ENCODE peak calls at places on chromosomes 12 and 14, in five cellular contexts. J, Y, O, B and V are unnamed samples.

GRCh38 chr12:11081987-11082386 is 10.1 kb downstream of the TAS2R43 start:
- DNase-seq in B (no peak), Y (no peak), J (no peak), O (no peak), V (no peak)

GRCh38 chr12:19440916-19441315 is 1.6 kb downstream of the AEBP2 start:
- DNase-seq in B (no peak), J (no peak), O (no peak), Y (no peak), V (no peak)

GRCh38 chr12:13278249-13278787 is 81.8 kb downstream of the EMP1 start:
- DNase-seq in B (peak), O (peak), Y (peak), J (peak), V (peak)

GRCh38 chr12:67826946-67827719 is 162.1 kb upstream of the IFNG-AS1 start:
- DNase-seq in O (no peak), J (no peak), Y (no peak), B (no peak), V (no peak)

GRCh38 chr12:79886917-79887519 is 47.9 kb downstream of the PPP1R12A start:
- DNase-seq in B (no peak), J (no peak), Y (no peak), O (no peak), V (peak)

GRCh38 chr12:85445060-85445938 is 165.3 kb downstream of the ALX1 start:
- DNase-seq in B (no peak), O (no peak), Y (no peak), J (no peak), V (no peak)

GRCh38 chr12:50569876-50570275 is 65.1 kb downstream of the DIP2B start:
- DNase-seq in J (no peak), Y (no peak), O (no peak), B (no peak), V (no peak)

GRCh38 chr12:55822228-55822627 is 4.4 kb downstream of the ORMDL2 start:
- DNase-seq in J (no peak), Y (no peak), B (no peak), O (no peak), V (no peak)

GRCh38 chr14:61403411-61403810 is 82.0 kb downstream of the PRKCH start:
- DNase-seq in Y (no peak), O (no peak), B (no peak), J (no peak), V (no peak)

GRCh38 chr12:108826115-108826806 is 31.1 kb downstream of the SSH1 start:
- DNase-seq in Y (no peak), J (no peak), O (peak), B (peak), V (peak)

GRCh38 chr12:105601158-105601557 is 270.7 kb downstream of the C12orf75 start:
- DNase-seq in J (no peak), B (no peak), O (no peak), Y (no peak), V (no peak)

GRCh38 chr12:10528150-10528953 is 22.7 kb downstream of the EIF2S3B start:
- DNase-seq in J (no peak), Y (no peak), O (no peak), B (no peak), V (no peak)

GRCh38 chr14:100820945-100821344 is 5.0 kb upstream of the MEG3 start:
- DNase-seq in B (no peak), O (no peak), Y (no peak), J (no peak), V (no peak)

GRCh38 chr12:111636209-111636928 is 37.3 kb upstream of the ATXN2 start:
- DNase-seq in O (peak), J (no peak), Y (no peak), B (peak), V (peak)

GRCh38 chr12:81502912-81503695 is 256.0 kb downstream of the PPFIA2 start:
- DNase-seq in Y (no peak), B (no peak), J (no peak), O (no peak), V (peak)

GRCh38 chr14:23514009-23514962 is 37.3 kb downstream of the ZFHX2 start:
- DNase-seq in O (peak), J (no peak), Y (no peak), B (no peak), V (no peak)